ENCODE peak calls at places on chromosomes 2 and 18, in six cellular contexts. J, H, A, M, T and W are unnamed samples.

GRCh38 chr2:161122772-161123530 is 37.3 kb upstream of the TANK start:
- DNase-seq in J (no peak), H (peak; percentile 63), A (peak; percentile 95), M (peak; percentile 78), T (peak; percentile 68), W (peak; percentile 78)

GRCh38 chr2:230713331-230714121 is 884 bp downstream of the CAB39 start:
- DNase-seq in J (peak; percentile 53), H (peak; percentile 23), A (no peak), M (no peak), T (no peak), W (peak; percentile 76)

GRCh38 chr18:5894613-5895299 is 566 bp downstream of the TMEM200C start:
- DNase-seq in J (peak; percentile 22), H (no peak), A (no peak), M (no peak), T (no peak), W (no peak)

GRCh38 chr2:224260605-224261004 is 141.3 kb downstream of the FAM124B start:
- DNase-seq in J (no peak), H (no peak), A (peak; percentile 17), M (no peak), T (no peak), W (peak; percentile 59)

GRCh38 chr2:101188683-101189405 is 37.7 kb upstream of the TBC1D8 start:
- DNase-seq in J (no peak), H (no peak), A (peak; percentile 57), M (no peak), T (no peak), W (peak; percentile 43)

GRCh38 chr2:220687231-220687843 is 884.8 kb downstream of the EPHA4 start:
- DNase-seq in J (peak; percentile 4), H (peak; percentile 64), A (peak; percentile 70), M (peak; percentile 29), T (peak; percentile 18), W (peak; percentile 78)

GRCh38 chr2:38546064-38546463 is 56.7 kb downstream of the HNRNPLL start:
- DNase-seq in J (no peak), H (no peak), A (no peak), M (no peak), T (no peak), W (no peak)

GRCh38 chr18:59606193-59607175 is 90.7 kb downstream of the CCBE1 start:
- DNase-seq in J (no peak), H (no peak), A (peak; percentile 90), M (peak; percentile 64), T (peak; percentile 79), W (no peak)

GRCh38 chr18:79571221-79572092 is 108.1 kb upstream of the CTDP1 start:
- DNase-seq in J (no peak), H (no peak), A (no peak), M (no peak), T (no peak), W (no peak)

GRCh38 chr2:190948671-190949070 is 65.3 kb downstream of the STAT1 start:
- DNase-seq in J (no peak), H (no peak), A (peak; percentile 74), M (no peak), T (no peak), W (peak; percentile 23)

GRCh38 chr2:88307817-88308216 is 137.7 kb downstream of the THNSL2 start:
- DNase-seq in J (no peak), H (no peak), A (peak; percentile 10), M (no peak), T (no peak), W (peak; percentile 29)

DNA sequence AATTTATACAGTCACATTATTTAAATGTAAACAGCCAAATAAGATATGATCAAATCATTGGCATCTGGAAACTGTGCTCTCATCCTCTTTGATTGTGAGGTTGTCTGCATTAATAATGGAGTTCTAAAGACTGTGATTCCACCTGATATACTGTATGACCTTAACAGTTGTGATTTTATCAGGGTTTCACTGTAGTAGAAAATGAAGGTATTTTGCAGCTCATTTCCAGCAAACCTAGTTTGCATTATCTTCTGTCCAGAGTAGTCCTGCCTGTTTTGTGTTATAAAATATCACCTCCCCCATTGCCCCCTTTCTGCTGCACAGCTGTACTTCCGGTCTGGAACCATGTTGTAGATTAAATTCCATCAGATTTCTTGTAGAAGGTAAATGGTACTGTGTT is 731.6 kb upstream of the FANCL start:
- DNase-seq in J (no peak), H (no peak), A (no peak), M (no peak), T (no peak), W (no peak)
- TF ChIP-seq CTCF in J (no peak), H (no peak), A (no peak), M (no peak), T (no peak), W (no peak)

DNA sequence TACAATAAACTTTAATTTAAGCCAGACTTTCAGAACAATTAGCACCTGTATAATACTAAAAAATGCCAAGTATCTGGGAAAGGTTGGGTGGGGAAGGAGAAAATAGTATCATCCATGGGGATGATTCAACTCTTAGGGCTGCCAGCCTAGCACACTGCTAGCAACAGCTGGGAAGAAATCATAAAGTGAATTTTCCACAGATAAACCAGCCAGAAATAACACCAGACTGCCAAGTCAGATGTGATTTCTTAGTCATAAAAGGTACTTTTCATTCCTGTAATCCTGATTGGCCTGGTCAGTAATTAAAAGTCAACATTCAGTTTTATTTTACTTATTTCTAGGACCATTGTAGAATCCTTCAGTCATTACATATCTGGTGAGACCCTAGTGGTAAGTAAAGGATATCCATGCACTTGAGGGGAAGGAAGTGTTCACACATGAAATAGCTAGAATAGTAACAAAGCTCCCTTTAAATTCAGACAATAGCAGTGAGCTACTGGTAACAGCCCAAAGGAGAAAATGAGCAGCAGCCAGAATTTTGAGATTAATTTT is 59.4 kb downstream of the LIMS1 start:
- DNase-seq in J (no peak), H (no peak), A (peak; percentile 75), M (no peak), T (no peak), W (no peak)
- TF ChIP-seq CTCF in J (no peak), H (no peak), A (peak; percentile 23), M (peak; percentile 4), T (peak; percentile 26), W (no peak)

GRCh38 chr2:21098294-21098693 is 25.5 kb upstream of the TDRD15 start:
- DNase-seq in J (no peak), H (no peak), A (no peak), M (no peak), T (no peak), W (no peak)

GRCh38 chr2:21099281-21099907 is 24.4 kb upstream of the TDRD15 start:
- DNase-seq in J (no peak), H (no peak), A (no peak), M (no peak), T (no peak), W (no peak)

GRCh38 chr2:21102356-21102755 is 21.4 kb upstream of the TDRD15 start:
- DNase-seq in J (no peak), H (no peak), A (no peak), M (no peak), T (no peak), W (no peak)

GRCh38 chr2:21104030-21104660 is 19.6 kb upstream of the TDRD15 start:
- DNase-seq in J (no peak), H (no peak), A (no peak), M (no peak), T (no peak), W (no peak)

GRCh38 chr2:21103274-21103891 is 20.4 kb upstream of the TDRD15 start:
- DNase-seq in J (no peak), H (no peak), A (no peak), M (no peak), T (no peak), W (no peak)
- TF ChIP-seq CTCF in J (no peak), H (no peak), A (no peak), M (no peak), T (no peak), W (no peak)

GRCh38 chr18:38539871-38540270 is 974.3 kb upstream of the CELF4 start:
- DNase-seq in J (no peak), H (no peak), A (no peak), M (no peak), T (no peak), W (no peak)

GRCh38 chr18:38539373-38539772 is 973.8 kb upstream of the CELF4 start:
- DNase-seq in J (no peak), H (no peak), A (no peak), M (no peak), T (no peak), W (no peak)

DNA sequence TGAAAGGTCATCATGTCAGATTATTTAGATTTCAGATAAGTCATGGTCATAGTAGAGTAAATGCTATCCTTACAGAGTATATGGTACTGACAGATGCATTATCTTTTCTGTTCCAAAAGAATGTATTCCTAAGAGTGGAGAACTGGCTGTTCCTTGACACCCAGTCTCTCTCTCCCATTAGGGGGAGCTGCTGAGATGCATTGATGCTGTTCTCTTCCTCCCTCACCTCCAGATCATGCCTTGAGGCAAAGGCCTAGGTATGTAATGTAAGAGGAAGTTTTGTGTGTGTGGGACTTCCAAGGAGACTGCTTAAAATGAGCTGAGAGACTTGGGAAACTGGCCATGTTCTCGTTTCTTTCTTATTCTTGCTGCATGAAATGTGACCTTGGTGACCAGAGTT is 979.5 kb upstream of the CELF4 start:
- DNase-seq in J (no peak), H (no peak), A (peak; percentile 2), M (no peak), T (no peak), W (peak; percentile 52)
- TF ChIP-seq CTCF in J (peak; percentile 59), H (no peak), A (no peak), M (no peak), T (no peak), W (peak; percentile 40)

GRCh38 chr18:46242185-46242584 is 138.0 kb downstream of the HAUS1 start:
- DNase-seq in J (no peak), H (no peak), A (no peak), M (no peak), T (no peak), W (no peak)

GRCh38 chr18:46243673-46244072 is 139.5 kb downstream of the HAUS1 start:
- DNase-seq in J (no peak), H (no peak), A (no peak), M (no peak), T (no peak), W (no peak)

GRCh38 chr18:46243095-46243494 is 138.9 kb downstream of the HAUS1 start:
- DNase-seq in J (no peak), H (no peak), A (no peak), M (no peak), T (no peak), W (no peak)

GRCh38 chr18:46247938-46248337 is 143.8 kb downstream of the HAUS1 start:
- DNase-seq in J (no peak), H (no peak), A (no peak), M (no peak), T (no peak), W (no peak)

GRCh38 chr18:46246101-46246500 is 141.9 kb downstream of the HAUS1 start:
- DNase-seq in J (no peak), H (no peak), A (no peak), M (no peak), T (no peak), W (no peak)
- TF ChIP-seq CTCF in J (no peak), H (no peak), A (no peak), M (no peak), T (no peak), W (no peak)

DNA sequence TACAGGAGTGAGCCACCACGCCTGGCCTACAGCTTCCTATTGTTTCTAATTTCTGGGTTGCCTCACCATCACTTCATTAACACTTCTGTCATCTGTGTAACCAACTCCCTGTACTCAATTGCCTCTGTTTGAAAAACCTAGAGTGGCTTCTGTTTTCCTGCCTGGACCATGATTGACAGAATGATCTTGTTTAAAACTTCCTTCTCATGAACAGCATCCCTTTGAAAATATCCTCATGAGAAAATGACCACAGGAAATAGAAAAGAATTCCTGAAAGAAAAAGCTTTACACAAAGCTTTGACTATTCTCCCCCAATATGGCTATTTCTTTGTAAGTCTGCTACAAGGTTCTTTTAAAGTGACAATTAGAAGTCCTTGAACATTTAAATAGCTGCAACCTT is 672.3 kb downstream of the ARHGAP15 start:
- DNase-seq in J (no peak), H (no peak), A (no peak), M (no peak), T (no peak), W (no peak)
- TF ChIP-seq CTCF in J (no peak), H (no peak), A (no peak), M (no peak), T (no peak), W (no peak)